ENCODE peak calls at places on chromosomes 3 and 15, in ten cellular contexts. J is endodermal cell; P is stimulated activated CD4-positive, alpha-beta T cell treated with anti-CD3 and anti-CD28 coated beads, Interleukin-4, amount 100 ng/mL, for 24 hours; S is fibroblast of lung; U is LoVo; F is activated T-cell treated with anti-CD3 and anti-CD28 coated beads for 1 hour; Z is NCI-H1436; H is amygdala; X is AG04450; T is mesothelial cell of epicardium. R is an unnamed sample.

GRCh38 chr3:46959169-46959515 is 17.4 kb downstream of the CCDC12 start:
- DNase-seq in J (no peak), P (peak), S (no peak), U (no peak), F (no peak), Z (no peak), H (no peak), X (no peak), T (no peak), R (no peak)

GRCh38 chr3:177589041-177589650 is 391.9 kb upstream of the TBL1XR1 start:
- DNase-seq in J (no peak), P (no peak), S (peak), U (no peak), F (no peak), Z (no peak), H (no peak), X (no peak), T (no peak), R (no peak)

GRCh38 chr3:72938471-72939265 is 50.8 kb downstream of the GXYLT2 start:
- DNase-seq in J (peak), P (peak), S (peak), U (peak), F (no peak), Z (no peak), H (no peak), X (peak), T (no peak), R (no peak)

GRCh38 chr3:107372506-107372905 is 4.7 kb upstream of the CCDC54 start:
- DNase-seq in J (no peak), P (no peak), S (no peak), U (no peak), F (no peak), Z (no peak), H (no peak), X (no peak), T (no peak), R (no peak)

GRCh38 chr3:47645551-47645950 is 66.9 kb upstream of the CSPG5 start:
- DNase-seq in J (no peak), P (no peak), S (peak), U (no peak), F (no peak), Z (no peak), H (no peak), X (no peak), T (no peak), R (no peak)

GRCh38 chr3:53820756-53821580 is 25.3 kb downstream of the CHDH start:
- DNase-seq in J (no peak), P (no peak), S (no peak), U (no peak), F (no peak), Z (no peak), H (no peak), X (no peak), T (no peak), R (no peak)

GRCh38 chr3:150385296-150386242 is 22.5 kb upstream of the TSC22D2 start:
- DNase-seq in J (no peak), P (no peak), S (no peak), U (no peak), F (no peak), Z (no peak), H (no peak), X (no peak), T (no peak), R (no peak)

GRCh38 chr3:10090181-10090580 is 17.9 kb downstream of the FANCD2OS start:
- DNase-seq in J (no peak), P (no peak), S (no peak), U (peak), F (no peak), Z (no peak), H (no peak), X (no peak), T (no peak), R (no peak)

GRCh38 chr3:49313902-49314676 is 25.8 kb downstream of the USP4 start:
- DNase-seq in J (no peak), P (no peak), S (peak), U (no peak), F (no peak), Z (no peak), H (no peak), X (no peak), T (no peak), R (no peak)

GRCh38 chr15:59819047-59819446 is 129.9 kb upstream of the BNIP2 start:
- DNase-seq in J (no peak), P (no peak), S (no peak), U (no peak), F (no peak), Z (no peak), H (no peak), X (no peak), T (no peak), R (no peak)

GRCh38 chr3:67876261-67876660 is 221.8 kb upstream of the SUCLG2 start:
- DNase-seq in J (no peak), P (no peak), S (no peak), U (no peak), F (no peak), Z (no peak), H (no peak), X (no peak), T (no peak), R (no peak)

GRCh38 chr3:78918361-78919020 is 849.3 kb downstream of the ROBO1 start:
- DNase-seq in J (no peak), P (no peak), S (peak), U (no peak), F (no peak), Z (no peak), H (no peak), X (no peak), T (no peak), R (no peak)

GRCh38 chr15:33370225-33371020 is 59.7 kb downstream of the RYR3 start:
- DNase-seq in J (no peak), P (no peak), S (no peak), U (no peak), F (no peak), Z (no peak), H (no peak), X (no peak), T (no peak), R (no peak)